ENCODE peak calls at places on chromosomes 4 and X, in ten cellular contexts. One of them, this sample, is unnamed.
A peak's percentile ranks its signal among the peaks of the same experiment; 100 is the strongest.

GRCh38 chr4:7170012-7170411 is 22.3 kb upstream of the SORCS2 start:
- DNase-seq in right lobe of liver: no peak
- DNase-seq in fibroblast of the aortic adventitia: no peak
- DNase-seq in AG09309: no peak
- DNase-seq in tibial nerve: no peak
- DNase-seq in OCI-LY7: no peak
- DNase-seq in cardiac muscle cell: no peak
- DNase-seq in stomach: no peak
- DNase-seq in HCT116: no peak
- DNase-seq in tibial artery: no peak
- DNase-seq in this sample: no peak

GRCh38 chrX:87813566-87813965 is 296.0 kb downstream of the KLHL4 start:
- DNase-seq in cardiac muscle cell: peak; percentile 0
- DNase-seq in tibial nerve: no peak
- DNase-seq in OCI-LY7: no peak
- DNase-seq in HCT116: no peak
- DNase-seq in stomach: no peak
- DNase-seq in right lobe of liver: no peak
- DNase-seq in AG09309: no peak
- DNase-seq in tibial artery: no peak
- DNase-seq in fibroblast of the aortic adventitia: no peak
- DNase-seq in this sample: no peak

GRCh38 chr4:158664806-158665205 is 6.9 kb downstream of the C4orf46 start:
- DNase-seq in fibroblast of the aortic adventitia: no peak
- DNase-seq in OCI-LY7: no peak
- DNase-seq in cardiac muscle cell: no peak
- DNase-seq in right lobe of liver: no peak
- DNase-seq in AG09309: no peak
- DNase-seq in HCT116: no peak
- DNase-seq in tibial nerve: no peak
- DNase-seq in stomach: no peak
- DNase-seq in tibial artery: no peak
- DNase-seq in this sample: no peak

GRCh38 chrX:17546356-17546755 is 171.4 kb downstream of the NHS start:
- DNase-seq in right lobe of liver: no peak
- DNase-seq in HCT116: no peak
- DNase-seq in tibial artery: no peak
- DNase-seq in AG09309: no peak
- DNase-seq in tibial nerve: no peak
- DNase-seq in fibroblast of the aortic adventitia: no peak
- DNase-seq in OCI-LY7: no peak
- DNase-seq in stomach: no peak
- DNase-seq in cardiac muscle cell: no peak
- DNase-seq in this sample: no peak

GRCh38 chr4:2928242-2929155 is 34.7 kb downstream of the NOP14 start:
- DNase-seq in OCI-LY7: no peak
- DNase-seq in AG09309: no peak
- DNase-seq in tibial nerve: no peak
- DNase-seq in fibroblast of the aortic adventitia: no peak
- DNase-seq in tibial artery: peak; percentile 16
- DNase-seq in right lobe of liver: peak; percentile 40
- DNase-seq in stomach: peak; percentile 21
- DNase-seq in HCT116: no peak
- DNase-seq in cardiac muscle cell: no peak
- DNase-seq in this sample: no peak

GRCh38 chr4:128812360-128812958 is 3.0 kb downstream of the JADE1 start:
- DNase-seq in cardiac muscle cell: peak; percentile 75
- DNase-seq in tibial artery: peak; percentile 42
- DNase-seq in OCI-LY7: peak; percentile 75
- DNase-seq in right lobe of liver: no peak
- DNase-seq in stomach: peak; percentile 35
- DNase-seq in AG09309: no peak
- DNase-seq in fibroblast of the aortic adventitia: peak; percentile 69
- DNase-seq in HCT116: peak; percentile 19
- DNase-seq in tibial nerve: peak; percentile 21
- DNase-seq in this sample: no peak

GRCh38 chrX:102959471-102959870 is 22.4 kb downstream of the RAB40AL start:
- DNase-seq in right lobe of liver: no peak
- DNase-seq in HCT116: peak; percentile 4
- DNase-seq in AG09309: no peak
- DNase-seq in OCI-LY7: no peak
- DNase-seq in tibial nerve: no peak
- DNase-seq in stomach: no peak
- DNase-seq in fibroblast of the aortic adventitia: peak; percentile 68
- DNase-seq in tibial artery: no peak
- DNase-seq in cardiac muscle cell: no peak
- DNase-seq in this sample: no peak

GRCh38 chr4:47639531-47639930 is 154.5 kb downstream of the ATP10D start:
- DNase-seq in OCI-LY7: no peak
- DNase-seq in cardiac muscle cell: peak; percentile 5
- DNase-seq in tibial artery: no peak
- DNase-seq in HCT116: peak; percentile 6
- DNase-seq in tibial nerve: no peak
- DNase-seq in stomach: no peak
- DNase-seq in fibroblast of the aortic adventitia: no peak
- DNase-seq in AG09309: no peak
- DNase-seq in right lobe of liver: no peak
- DNase-seq in this sample: no peak

GRCh38 chr4:59685626-59686025 is 1514.5 kb upstream of the ADGRL3 start:
- DNase-seq in tibial nerve: no peak
- DNase-seq in fibroblast of the aortic adventitia: no peak
- DNase-seq in right lobe of liver: no peak
- DNase-seq in AG09309: no peak
- DNase-seq in cardiac muscle cell: no peak
- DNase-seq in HCT116: no peak
- DNase-seq in stomach: no peak
- DNase-seq in OCI-LY7: no peak
- DNase-seq in tibial artery: no peak
- DNase-seq in this sample: no peak

DNA sequence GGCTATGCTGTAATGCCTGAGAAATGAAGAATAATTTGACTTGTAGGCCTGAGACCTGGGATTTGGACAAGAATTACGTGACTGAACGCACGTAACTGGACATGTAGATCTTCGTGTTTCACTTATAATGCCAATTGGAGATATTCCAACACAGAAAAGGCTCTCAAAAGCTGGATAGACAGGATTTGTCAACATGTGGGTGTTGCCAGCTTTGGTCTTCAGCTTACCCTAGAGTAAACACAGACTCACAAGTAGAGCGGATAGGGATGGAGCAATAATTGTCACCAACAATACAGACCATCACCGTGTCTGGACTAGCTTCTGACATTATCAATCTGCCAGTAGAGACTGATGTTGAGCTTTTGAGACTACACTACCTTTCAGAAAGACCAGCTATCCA is 1511.0 kb upstream of the ADGRL3 start:
- DNase-seq in stomach: no peak
- DNase-seq in fibroblast of the aortic adventitia: no peak
- DNase-seq in tibial artery: no peak
- DNase-seq in OCI-LY7: no peak
- DNase-seq in right lobe of liver: no peak
- DNase-seq in AG09309: no peak
- DNase-seq in HCT116: no peak
- DNase-seq in cardiac muscle cell: no peak
- DNase-seq in tibial nerve: no peak
- DNase-seq in this sample: no peak
- H3K4me3 ChIP-seq in stomach: no peak overlapping the region
- H3K4me3 ChIP-seq in fibroblast of the aortic adventitia: no peak overlapping the region
- H3K4me3 ChIP-seq in tibial artery: no peak overlapping the region
- H3K4me3 ChIP-seq in OCI-LY7: no peak overlapping the region
- H3K4me3 ChIP-seq in right lobe of liver: no peak overlapping the region
- H3K4me3 ChIP-seq in AG09309: no peak overlapping the region
- H3K4me3 ChIP-seq in HCT116: no peak overlapping the region
- H3K4me3 ChIP-seq in cardiac muscle cell: no peak overlapping the region
- H3K4me3 ChIP-seq in tibial nerve: no peak overlapping the region
- H3K4me3 ChIP-seq in this sample: no peak overlapping the region

DNA sequence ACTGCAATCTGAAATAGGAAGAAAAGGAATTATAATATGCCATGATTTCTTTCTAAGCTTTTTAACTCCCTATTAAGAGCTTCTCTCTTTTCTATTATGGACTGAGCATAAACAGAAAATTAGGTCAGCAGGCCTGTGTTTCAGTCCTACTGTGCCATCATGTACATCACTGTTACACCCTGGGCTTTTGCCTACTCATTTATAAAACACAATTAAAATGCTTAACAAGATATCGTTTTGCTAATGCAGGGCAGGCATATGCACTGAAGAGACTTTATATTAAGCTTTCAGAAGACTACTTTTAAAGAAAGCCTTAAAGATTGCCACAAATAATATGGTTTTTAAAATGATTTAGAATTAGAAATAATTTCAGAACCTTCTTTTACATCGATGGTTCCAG is 828 bp upstream of the BBS12 start:
- DNase-seq in stomach: no peak
- DNase-seq in HCT116: no peak
- DNase-seq in OCI-LY7: no peak
- DNase-seq in right lobe of liver: no peak
- DNase-seq in tibial nerve: no peak
- DNase-seq in tibial artery: no peak
- DNase-seq in cardiac muscle cell: no peak
- DNase-seq in AG09309: no peak
- DNase-seq in fibroblast of the aortic adventitia: no peak
- DNase-seq in this sample: no peak
- H3K4me3 ChIP-seq in stomach: peak overlapping the region; percentile 79
- H3K4me3 ChIP-seq in HCT116: peak overlapping the region; percentile 30
- H3K4me3 ChIP-seq in OCI-LY7: peak overlapping the region; percentile 51
- H3K4me3 ChIP-seq in right lobe of liver: no peak overlapping the region
- H3K4me3 ChIP-seq in tibial nerve: no peak overlapping the region
- H3K4me3 ChIP-seq in tibial artery: peak overlapping the region; percentile 63
- H3K4me3 ChIP-seq in cardiac muscle cell: peak overlapping the region; percentile 25
- H3K4me3 ChIP-seq in AG09309: no peak overlapping the region
- H3K4me3 ChIP-seq in fibroblast of the aortic adventitia: no peak overlapping the region
- H3K4me3 ChIP-seq in this sample: no peak overlapping the region

GRCh38 chrX:65671966-65672365 is 4.5 kb downstream of the MSN start:
- DNase-seq in fibroblast of the aortic adventitia: peak; percentile 62
- DNase-seq in cardiac muscle cell: peak; percentile 65
- DNase-seq in tibial artery: no peak
- DNase-seq in stomach: no peak
- DNase-seq in tibial nerve: no peak
- DNase-seq in HCT116: no peak
- DNase-seq in AG09309: no peak
- DNase-seq in OCI-LY7: no peak
- DNase-seq in right lobe of liver: no peak
- DNase-seq in this sample: no peak

GRCh38 chrX:65671286-65671685 is 3.8 kb downstream of the MSN start:
- DNase-seq in tibial artery: no peak
- DNase-seq in HCT116: no peak
- DNase-seq in cardiac muscle cell: no peak
- DNase-seq in stomach: no peak
- DNase-seq in tibial nerve: no peak
- DNase-seq in fibroblast of the aortic adventitia: no peak
- DNase-seq in OCI-LY7: no peak
- DNase-seq in right lobe of liver: no peak
- DNase-seq in AG09309: no peak
- DNase-seq in this sample: no peak

GRCh38 chrX:65668362-65669310 is 1.2 kb downstream of the MSN start:
- DNase-seq in right lobe of liver: peak; percentile 68
- DNase-seq in stomach: peak; percentile 30
- DNase-seq in HCT116: peak; percentile 29
- DNase-seq in cardiac muscle cell: peak; percentile 79
- DNase-seq in tibial artery: peak; percentile 75
- DNase-seq in AG09309: peak; percentile 69
- DNase-seq in OCI-LY7: peak; percentile 66
- DNase-seq in tibial nerve: peak; percentile 32
- DNase-seq in fibroblast of the aortic adventitia: peak; percentile 83
- DNase-seq in this sample: no peak

GRCh38 chrX:65667503-65668355 is at the start of gene MSN:
- DNase-seq in HCT116: no peak
- DNase-seq in cardiac muscle cell: peak; percentile 66
- DNase-seq in OCI-LY7: peak; percentile 67
- DNase-seq in stomach: peak; percentile 71
- DNase-seq in tibial artery: peak; percentile 74
- DNase-seq in right lobe of liver: peak; percentile 86
- DNase-seq in AG09309: no peak
- DNase-seq in tibial nerve: peak; percentile 55
- DNase-seq in fibroblast of the aortic adventitia: peak; percentile 31
- DNase-seq in this sample: no peak

DNA sequence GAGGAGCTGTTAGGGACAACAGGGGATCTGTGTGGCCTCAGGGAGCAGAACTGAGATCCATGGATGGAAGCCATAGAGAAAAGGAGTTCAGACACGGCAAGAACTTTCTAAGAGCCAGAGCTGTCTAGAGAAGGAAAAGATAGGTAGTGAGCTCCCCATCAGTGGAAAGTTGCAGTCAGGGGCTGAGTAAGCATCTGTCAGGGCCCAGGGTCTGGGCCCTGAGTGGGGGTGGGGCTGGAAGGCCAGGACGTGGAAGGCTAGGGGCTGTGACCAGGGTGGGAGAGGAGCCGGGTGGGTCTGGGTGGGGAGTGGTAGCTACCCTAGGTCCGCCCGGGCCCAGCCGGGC is 324 bp upstream of the MSN start:
- DNase-seq in stomach: no peak
- DNase-seq in fibroblast of the aortic adventitia: no peak
- DNase-seq in tibial artery: no peak
- DNase-seq in OCI-LY7: no peak
- DNase-seq in AG09309: no peak
- DNase-seq in right lobe of liver: no peak
- DNase-seq in cardiac muscle cell: no peak
- DNase-seq in tibial nerve: no peak
- DNase-seq in HCT116: no peak
- DNase-seq in this sample: no peak
- H3K4me3 ChIP-seq in stomach: peak overlapping the region; percentile 66
- H3K4me3 ChIP-seq in fibroblast of the aortic adventitia: no peak overlapping the region
- H3K4me3 ChIP-seq in tibial artery: peak overlapping the region; percentile 90
- H3K4me3 ChIP-seq in OCI-LY7: peak overlapping the region; percentile 84
- H3K4me3 ChIP-seq in AG09309: no peak overlapping the region
- H3K4me3 ChIP-seq in right lobe of liver: no peak overlapping the region
- H3K4me3 ChIP-seq in cardiac muscle cell: peak overlapping the region; percentile 50
- H3K4me3 ChIP-seq in tibial nerve: no peak overlapping the region
- H3K4me3 ChIP-seq in HCT116: peak overlapping the region; percentile 20
- H3K4me3 ChIP-seq in this sample: no peak overlapping the region

GRCh38 chr4:82519072-82519471 is 42.7 kb downstream of the TMEM150C start:
- DNase-seq in fibroblast of the aortic adventitia: peak; percentile 71
- DNase-seq in OCI-LY7: no peak
- DNase-seq in tibial nerve: no peak
- DNase-seq in AG09309: no peak
- DNase-seq in stomach: no peak
- DNase-seq in cardiac muscle cell: peak; percentile 42
- DNase-seq in HCT116: no peak
- DNase-seq in tibial artery: no peak
- DNase-seq in right lobe of liver: no peak
- DNase-seq in this sample: no peak

GRCh38 chr4:82515705-82516104 is 46.1 kb downstream of the TMEM150C start:
- DNase-seq in stomach: peak; percentile 38
- DNase-seq in cardiac muscle cell: peak; percentile 96
- DNase-seq in fibroblast of the aortic adventitia: peak; percentile 97
- DNase-seq in HCT116: no peak
- DNase-seq in tibial nerve: peak; percentile 59
- DNase-seq in OCI-LY7: no peak
- DNase-seq in AG09309: peak; percentile 75
- DNase-seq in right lobe of liver: no peak
- DNase-seq in tibial artery: peak; percentile 36
- DNase-seq in this sample: no peak

GRCh38 chr4:82513382-82513781 is 48.4 kb downstream of the TMEM150C start:
- DNase-seq in fibroblast of the aortic adventitia: no peak
- DNase-seq in tibial artery: no peak
- DNase-seq in cardiac muscle cell: no peak
- DNase-seq in tibial nerve: no peak
- DNase-seq in right lobe of liver: no peak
- DNase-seq in OCI-LY7: no peak
- DNase-seq in stomach: no peak
- DNase-seq in AG09309: no peak
- DNase-seq in HCT116: no peak
- DNase-seq in this sample: no peak

GRCh38 chr4:82519776-82520175 is 42.0 kb downstream of the TMEM150C start:
- DNase-seq in OCI-LY7: no peak
- DNase-seq in HCT116: no peak
- DNase-seq in stomach: no peak
- DNase-seq in tibial artery: no peak
- DNase-seq in AG09309: peak; percentile 10
- DNase-seq in cardiac muscle cell: peak; percentile 49
- DNase-seq in right lobe of liver: no peak
- DNase-seq in tibial nerve: no peak
- DNase-seq in fibroblast of the aortic adventitia: peak; percentile 71
- DNase-seq in this sample: no peak

DNA sequence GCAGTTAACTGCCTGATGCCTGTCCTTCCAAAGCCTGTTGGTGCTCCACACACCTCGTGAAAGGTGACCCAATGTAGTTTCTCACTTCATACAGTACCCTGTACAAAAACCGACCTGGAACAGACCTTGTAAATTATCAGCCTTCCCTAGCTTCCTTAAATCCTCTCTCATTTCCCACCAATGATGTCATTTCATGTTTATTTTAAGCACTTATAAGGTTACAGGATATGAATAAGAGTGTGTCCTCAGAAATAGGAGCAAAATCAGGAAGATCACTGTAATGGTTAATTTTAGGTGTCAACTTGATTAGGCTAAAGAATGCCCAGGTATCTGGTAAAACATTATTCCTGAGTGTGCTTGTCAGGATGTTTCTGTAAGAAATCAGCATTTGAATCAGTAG is 44.7 kb downstream of the TMEM150C start:
- DNase-seq in OCI-LY7: no peak
- DNase-seq in AG09309: no peak
- DNase-seq in right lobe of liver: no peak
- DNase-seq in cardiac muscle cell: peak; percentile 34
- DNase-seq in tibial artery: no peak
- DNase-seq in stomach: no peak
- DNase-seq in HCT116: no peak
- DNase-seq in tibial nerve: no peak
- DNase-seq in fibroblast of the aortic adventitia: peak; percentile 51
- DNase-seq in this sample: no peak
- H3K4me3 ChIP-seq in OCI-LY7: no peak overlapping the region
- H3K4me3 ChIP-seq in AG09309: no peak overlapping the region
- H3K4me3 ChIP-seq in right lobe of liver: no peak overlapping the region
- H3K4me3 ChIP-seq in cardiac muscle cell: no peak overlapping the region
- H3K4me3 ChIP-seq in tibial artery: no peak overlapping the region
- H3K4me3 ChIP-seq in stomach: no peak overlapping the region
- H3K4me3 ChIP-seq in HCT116: no peak overlapping the region
- H3K4me3 ChIP-seq in tibial nerve: no peak overlapping the region
- H3K4me3 ChIP-seq in fibroblast of the aortic adventitia: no peak overlapping the region
- H3K4me3 ChIP-seq in this sample: no peak overlapping the region